ENCODE peak calls at places on chromosomes 13 and 19, in seven cellular contexts. B is IMR-90; M is esophagus squamous epithelium; A is CD8-positive, alpha-beta memory T cell; D is ovary; L is right atrium auricular region; H is DND-41. Q is an unnamed sample.

GRCh38 chr19:2578391-2578826 is 102.5 kb downstream of the GADD45B start:
- DNase-seq in A (no peak), H (no peak), D (peak; percentile 19), L (peak; percentile 73), B (peak; percentile 49), M (no peak), Q (no peak)

GRCh38 chr19:5480427-5480836 is 25.2 kb downstream of the ZNRF4 start:
- DNase-seq in L (no peak), H (peak; percentile 33), M (no peak), D (no peak), B (no peak), A (no peak), Q (no peak)

GRCh38 chr13:44221657-44222056 is 152.0 kb upstream of the SERP2 start:
- DNase-seq in B (no peak), H (no peak), M (no peak), L (no peak), A (no peak), D (no peak), Q (no peak)

GRCh38 chr19:38920529-38921419 is 8.8 kb upstream of the CCER2 start:
- DNase-seq in H (no peak), D (no peak), B (no peak), L (no peak), A (no peak), M (no peak), Q (no peak)

GRCh38 chr19:3033595-3034193 is 4.6 kb upstream of the TLE2 start:
- DNase-seq in H (no peak), D (no peak), B (no peak), A (no peak), M (no peak), L (no peak), Q (no peak)

GRCh38 chr19:15299568-15300409 is 32.5 kb downstream of the BRD4 start:
- DNase-seq in H (no peak), B (peak; percentile 89), L (no peak), A (no peak), M (no peak), D (no peak), Q (no peak)

GRCh38 chr19:39941615-39942507 is 7.4 kb upstream of the FCGBP start:
- DNase-seq in A (peak; percentile 84), H (peak; percentile 81), B (peak; percentile 38), L (no peak), M (no peak), D (no peak), Q (peak; percentile 73)

GRCh38 chr13:104024416-104025170 is 958.4 kb upstream of the SLC10A2 start:
- DNase-seq in D (no peak), A (no peak), L (no peak), B (peak; percentile 40), H (no peak), M (no peak), Q (no peak)

GRCh38 chr13:48491423-48492122 is 41.3 kb downstream of the RCBTB2 start:
- DNase-seq in L (no peak), D (no peak), M (no peak), B (peak; percentile 22), A (no peak), H (no peak), Q (no peak)

GRCh38 chr19:48661746-48662145 is 11.1 kb downstream of the NTN5 start:
- DNase-seq in A (no peak), H (no peak), B (no peak), M (no peak), D (no peak), L (no peak), Q (no peak)

GRCh38 chr13:111156421-111156820 is 41.3 kb downstream of the ARHGEF7 start:
- DNase-seq in A (no peak), M (no peak), H (no peak), B (no peak), L (no peak), D (no peak), Q (no peak)

GRCh38 chr19:18710986-18711751 is 27.7 kb downstream of the CRTC1 start:
- DNase-seq in A (no peak), L (peak; percentile 70), H (no peak), M (no peak), B (peak; percentile 78), D (peak; percentile 87), Q (no peak)

GRCh38 chr19:11420894-11421606 is 1.9 kb upstream of the RGL3 start:
- DNase-seq in M (no peak), L (peak; percentile 66), D (no peak), A (no peak), H (no peak), B (no peak), Q (no peak)

GRCh38 chr19:13974073-13974472 is 21.8 kb downstream of the DCAF15 start:
- DNase-seq in B (no peak), H (peak; percentile 47), L (no peak), M (no peak), A (no peak), D (no peak), Q (peak; percentile 65)

GRCh38 chr19:32104465-32105235 is 240.8 kb upstream of the ZNF507 start:
- DNase-seq in D (no peak), A (no peak), M (no peak), B (no peak), H (no peak), L (no peak), Q (no peak)

GRCh38 chr13:69565334-69565733 is 542.3 kb upstream of the ATXN8OS start:
- DNase-seq in B (no peak), M (no peak), L (no peak), D (no peak), H (no peak), A (no peak), Q (no peak)

GRCh38 chr13:81929988-81930387 is 1589.1 kb upstream of the SPRY2 start:
- DNase-seq in H (no peak), L (no peak), A (no peak), D (no peak), M (no peak), B (no peak), Q (no peak)

GRCh38 chr13:36548129-36548528 is 115.8 kb downstream of the CCNA1 start:
- DNase-seq in M (no peak), A (no peak), H (no peak), L (no peak), B (no peak), D (no peak), Q (no peak)

GRCh38 chr13:111539791-111540446 is 219.5 kb downstream of the TEX29 start:
- DNase-seq in M (no peak), A (no peak), L (no peak), B (no peak), H (no peak), D (no peak), Q (no peak)

GRCh38 chr13:112777637-112778406 is 88.0 kb downstream of the ATP11A start:
- DNase-seq in D (no peak), A (no peak), B (no peak), L (peak; percentile 56), M (no peak), H (no peak), Q (no peak)

GRCh38 chr13:29439601-29440381 is 155.7 kb downstream of the SLC7A1 start:
- DNase-seq in A (no peak), L (no peak), H (no peak), B (no peak), D (no peak), M (no peak), Q (no peak)

GRCh38 chr19:46603195-46603637 is 2.1 kb downstream of the CALM3 start:
- DNase-seq in L (peak; percentile 57), M (no peak), H (no peak), D (no peak), B (no peak), A (no peak), Q (no peak)
- H3K4me1 ChIP-seq in L (no peaks in the 10 kb centered on the region), M (peaks cover 65% of the 10 kb centered on the region), H (peaks cover 37% of the 10 kb centered on the region), D (peaks cover 15% of the 10 kb centered on the region), B (peaks cover 15% of the 10 kb centered on the region), A (peaks cover 26% of the 10 kb centered on the region), Q (peaks cover 34% of the 10 kb centered on the region)

DNA sequence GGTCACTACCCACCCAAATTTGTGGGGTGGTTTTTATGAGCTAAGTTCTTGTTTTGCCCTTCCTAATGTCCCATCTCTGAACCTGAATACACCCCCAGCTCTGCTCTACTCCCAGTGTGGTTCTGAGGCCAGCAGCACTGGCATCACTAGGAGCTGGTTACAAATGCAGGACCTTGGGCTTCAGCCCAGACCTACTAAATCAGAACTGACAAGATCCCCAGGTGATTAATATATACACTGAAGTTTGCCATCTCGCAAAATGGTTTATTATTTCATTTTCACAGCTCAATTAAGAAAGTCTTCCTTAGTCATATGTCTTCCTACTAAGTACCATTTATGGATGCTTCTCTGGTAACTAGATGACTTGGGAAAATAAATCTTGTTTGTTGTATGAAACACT is 67.8 kb downstream of the FOXO1 start:
- DNase-seq in B (no peak), L (no peak), A (no peak), M (no peak), H (no peak), D (no peak), Q (no peak)
- H3K4me1 ChIP-seq in B (no peaks in the 10 kb centered on the region), L (no peaks in the 10 kb centered on the region), A (peaks cover 95% of the 10 kb centered on the region), M (peaks cover 62% of the 10 kb centered on the region), H (no peaks in the 10 kb centered on the region), D (peaks cover 25% of the 10 kb centered on the region), Q (peaks cover 94% of the 10 kb centered on the region)

GRCh38 chr19:10416083-10416379 is 4.3 kb upstream of the PDE4A start:
- DNase-seq in L (no peak), M (no peak), H (no peak), B (no peak), D (no peak), A (no peak), Q (no peak)

GRCh38 chr19:10408511-10409291 is 5.4 kb upstream of the CDC37 start:
- DNase-seq in B (no peak), L (no peak), M (no peak), A (peak; percentile 60), H (peak; percentile 77), D (no peak), Q (no peak)

GRCh38 chr19:10407102-10407501 is 3.8 kb upstream of the CDC37 start:
- DNase-seq in A (no peak), L (no peak), M (no peak), H (no peak), D (no peak), B (no peak), Q (no peak)

GRCh38 chr19:10416380-10417257 is 3.7 kb upstream of the PDE4A start:
- DNase-seq in A (peak; percentile 98), M (peak; percentile 38), B (peak; percentile 90), L (peak; percentile 90), D (no peak), H (peak; percentile 69), Q (peak; percentile 100)

DNA sequence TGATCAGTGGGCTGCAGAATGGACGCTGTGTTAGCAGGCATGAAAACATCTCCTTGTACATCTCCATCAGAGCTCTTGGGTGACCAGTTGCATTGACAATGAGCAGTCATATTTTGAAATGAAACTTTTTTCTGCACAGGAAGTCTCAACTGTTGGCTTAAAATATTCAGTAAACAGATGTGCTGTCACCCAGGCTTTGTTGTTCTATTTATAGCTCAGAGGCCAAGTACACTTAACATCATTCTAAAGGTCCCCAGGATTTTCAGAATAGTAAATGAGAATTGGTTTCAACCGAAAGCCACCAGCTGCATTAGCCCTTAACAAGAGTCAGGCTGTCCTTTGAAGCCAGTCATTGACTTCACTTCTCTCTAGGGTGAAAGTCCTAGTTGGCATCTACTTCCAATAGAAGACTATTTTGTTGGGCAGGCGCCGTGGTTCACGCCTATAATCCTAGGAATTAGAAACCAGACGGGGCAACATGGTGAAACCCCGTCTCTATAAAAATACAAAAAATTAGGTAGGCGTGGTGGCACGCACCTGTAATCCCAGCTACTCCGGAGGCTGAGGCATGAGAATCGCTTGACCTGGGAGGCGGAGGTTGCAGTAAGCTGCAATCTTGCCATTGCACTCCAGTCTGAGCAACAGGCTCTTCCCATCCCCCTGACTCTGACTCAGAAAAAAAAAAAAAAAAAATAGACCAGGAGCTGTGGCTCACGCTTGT is 7.9 kb upstream of the PDE4A start:
- DNase-seq in H (peak; percentile 57), M (no peak), B (no peak), D (no peak), A (peak; percentile 60), L (no peak), Q (no peak)
- H3K4me1 ChIP-seq in H (peaks cover 42% of the 10 kb centered on the region), M (peaks cover 41% of the 10 kb centered on the region), B (peaks cover 2% of the 10 kb centered on the region), D (peaks cover 4% of the 10 kb centered on the region), A (peaks cover 41% of the 10 kb centered on the region), L (no peaks in the 10 kb centered on the region), Q (peaks cover 50% of the 10 kb centered on the region)

GRCh38 chr13:21012841-21013681 is 48.3 kb downstream of the LATS2 start:
- DNase-seq in M (no peak), D (no peak), B (no peak), H (no peak), A (no peak), L (no peak), Q (no peak)
- H3K4me1 ChIP-seq in M (peaks cover 81% of the 10 kb centered on the region), D (peaks cover 31% of the 10 kb centered on the region), B (peaks cover 43% of the 10 kb centered on the region), H (no peaks in the 10 kb centered on the region), A (no peaks in the 10 kb centered on the region), L (no peaks in the 10 kb centered on the region), Q (peaks cover 3% of the 10 kb centered on the region)